ENCODE peak calls at places on chromosomes 1 and 21, in six cellular contexts. H, K, Y, G, X and C are unnamed samples.

GRCh38 chr1:224203243-224204016 is 20.4 kb downstream of the DEGS1 start:
- DNase-seq in G (peak), H (no peak), K (no peak), X (peak), Y (no peak), C (no peak)

GRCh38 chr1:244010191-244010590 is 40.9 kb upstream of the ZBTB18 start:
- DNase-seq in X (no peak), K (no peak), H (no peak), Y (no peak), G (no peak), C (no peak)

GRCh38 chr1:177183801-177184200 is 13.0 kb downstream of the BRINP2 start:
- DNase-seq in Y (no peak), H (no peak), G (no peak), K (no peak), X (no peak), C (no peak)

GRCh38 chr1:206699626-206700025 is 14.9 kb downstream of the MAPKAPK2 start:
- DNase-seq in Y (peak), G (no peak), K (peak), H (no peak), X (no peak), C (no peak)

GRCh38 chr1:230458509-230458908 is 32.4 kb upstream of the PGBD5 start:
- DNase-seq in X (no peak), K (no peak), G (no peak), Y (no peak), H (no peak), C (no peak)

GRCh38 chr1:196933531-196934189 is 9.9 kb upstream of the CFHR2 start:
- DNase-seq in K (peak), X (peak), Y (no peak), H (no peak), G (no peak), C (no peak)

GRCh38 chr1:53736290-53736689 is 2.7 kb downstream of the GLIS1 start:
- DNase-seq in H (no peak), G (no peak), K (no peak), Y (no peak), X (no peak), C (no peak)

GRCh38 chr1:113749402-113749801 is 9.9 kb downstream of the PHTF1 start:
- DNase-seq in H (no peak), X (no peak), Y (no peak), K (peak), G (no peak), C (no peak)

GRCh38 chr1:155648207-155649147 is 38.5 kb downstream of the MSTO1 start:
- DNase-seq in G (no peak), H (peak), X (no peak), Y (peak), K (no peak), C (peak)

GRCh38 chr21:34819357-34819999 is 150.7 kb downstream of the CLIC6 start:
- DNase-seq in X (no peak), Y (no peak), H (no peak), G (no peak), K (no peak), C (no peak)

GRCh38 chr1:190904091-190904695 is 426.5 kb upstream of the BRINP3 start:
- DNase-seq in X (no peak), H (no peak), G (no peak), K (no peak), Y (no peak), C (no peak)

GRCh38 chr21:42746593-42747266 is 93.3 kb downstream of the PDE9A start:
- DNase-seq in X (no peak), Y (no peak), G (no peak), K (no peak), H (no peak), C (no peak)

GRCh38 chr1:196698993-196699392 is 47.1 kb downstream of the CFH start:
- DNase-seq in Y (no peak), K (no peak), G (no peak), X (no peak), H (no peak), C (no peak)

GRCh38 chr1:91885331-91885715 is 628 bp downstream of the TGFBR3 start:
- DNase-seq in H (no peak), Y (no peak), K (peak), G (no peak), X (no peak), C (no peak)

GRCh38 chr1:97277891-97278662 is 556.5 kb downstream of the PTBP2 start:
- DNase-seq in K (no peak), X (no peak), Y (no peak), G (no peak), H (peak), C (no peak)

GRCh38 chr1:117928881-117929339 is 511 bp downstream of the GDAP2 start:
- DNase-seq in H (peak), Y (peak), K (peak), X (peak), G (no peak), C (peak)

GRCh38 chr1:118333601-118334241 is 148.7 kb upstream of the SPAG17 start:
- DNase-seq in Y (no peak), K (no peak), X (no peak), H (no peak), G (no peak), C (no peak)

GRCh38 chr1:53740621-53741105 is 1.7 kb upstream of the GLIS1 start:
- DNase-seq in G (no peak), X (no peak), K (no peak), H (no peak), Y (peak), C (no peak)

DNA sequence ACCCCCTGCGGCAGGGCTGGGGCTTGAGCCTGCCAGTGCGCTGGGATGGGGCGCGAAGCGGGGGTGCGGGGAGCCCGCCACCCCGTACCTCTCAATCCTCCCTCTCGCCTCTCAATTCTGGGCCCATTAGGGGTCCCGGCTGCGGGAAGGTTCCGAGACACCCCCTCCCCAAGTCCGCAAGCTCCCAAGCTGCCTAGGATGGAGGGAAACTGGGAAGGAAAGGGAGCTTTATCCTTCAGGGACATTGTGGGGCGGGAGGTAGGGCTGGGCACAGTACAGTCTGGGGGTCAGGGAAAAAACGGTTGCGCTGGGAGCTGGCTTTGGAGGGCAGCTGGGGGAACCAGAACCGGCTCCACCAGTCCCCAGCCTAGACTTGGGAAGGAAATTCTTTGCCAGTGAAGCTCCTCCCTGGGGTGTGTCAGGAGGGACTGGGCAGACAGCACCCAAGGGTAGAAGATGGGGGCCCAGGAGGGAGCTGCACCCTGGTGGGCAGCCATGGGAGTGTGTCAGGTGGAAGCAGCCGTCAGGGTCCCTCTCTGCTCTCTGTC is 904 bp downstream of the GJB3 start:
- DNase-seq in X (no peak), G (no peak), K (no peak), Y (no peak), H (no peak), C (no peak)
- H3K9ac ChIP-seq in X (no peak), G (no peak), K (no peak), Y (no peak), H (peak), C (peak)

GRCh38 chr1:186239211-186239610 is 135.8 kb downstream of the TPR start:
- DNase-seq in X (no peak), Y (no peak), H (no peak), G (no peak), K (no peak), C (no peak)

GRCh38 chr1:186231861-186232436 is 143.1 kb downstream of the TPR start:
- DNase-seq in Y (no peak), H (no peak), K (no peak), G (no peak), X (no peak), C (no peak)

GRCh38 chr1:186236921-186237320 is 138.1 kb downstream of the TPR start:
- DNase-seq in Y (no peak), G (no peak), X (no peak), K (no peak), H (peak), C (no peak)

GRCh38 chr1:186234976-186235686 is 139.9 kb downstream of the TPR start:
- DNase-seq in G (no peak), H (no peak), K (no peak), X (no peak), Y (no peak), C (no peak)

GRCh38 chr1:186235696-186236095 is 139.4 kb downstream of the TPR start:
- DNase-seq in Y (no peak), X (no peak), G (no peak), K (no peak), H (no peak), C (no peak)
- TF ChIP-seq ZNF274 in Y (no peak), X (no peak), G (no peak), K (no peak), H (no peak), C (no peak)

DNA sequence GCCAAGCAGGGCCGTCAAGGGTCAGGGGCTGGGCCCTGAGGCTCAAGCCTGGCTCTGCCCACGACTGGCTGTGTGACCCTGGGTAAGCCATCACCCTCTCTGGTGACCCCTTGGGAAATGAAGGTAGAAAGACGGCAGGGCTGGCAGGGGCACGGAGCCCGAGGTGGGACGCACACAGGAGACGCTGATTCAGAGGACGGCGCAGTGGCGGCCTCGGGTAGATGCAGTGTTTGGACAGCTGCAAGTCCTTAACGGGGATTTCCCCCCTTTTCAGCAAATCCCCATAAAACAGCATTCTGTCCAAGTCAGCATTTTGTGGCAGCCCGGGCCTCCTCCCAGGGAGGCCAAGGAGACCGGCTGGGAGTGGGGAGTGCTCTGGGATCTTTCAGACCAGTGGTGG is 16.7 kb downstream of the COL8A2 start:
- DNase-seq in H (no peak), G (no peak), X (no peak), Y (no peak), K (no peak), C (no peak)
- H3K9ac ChIP-seq in H (no peak), G (no peak), X (no peak), Y (no peak), K (no peak), C (no peak)

DNA sequence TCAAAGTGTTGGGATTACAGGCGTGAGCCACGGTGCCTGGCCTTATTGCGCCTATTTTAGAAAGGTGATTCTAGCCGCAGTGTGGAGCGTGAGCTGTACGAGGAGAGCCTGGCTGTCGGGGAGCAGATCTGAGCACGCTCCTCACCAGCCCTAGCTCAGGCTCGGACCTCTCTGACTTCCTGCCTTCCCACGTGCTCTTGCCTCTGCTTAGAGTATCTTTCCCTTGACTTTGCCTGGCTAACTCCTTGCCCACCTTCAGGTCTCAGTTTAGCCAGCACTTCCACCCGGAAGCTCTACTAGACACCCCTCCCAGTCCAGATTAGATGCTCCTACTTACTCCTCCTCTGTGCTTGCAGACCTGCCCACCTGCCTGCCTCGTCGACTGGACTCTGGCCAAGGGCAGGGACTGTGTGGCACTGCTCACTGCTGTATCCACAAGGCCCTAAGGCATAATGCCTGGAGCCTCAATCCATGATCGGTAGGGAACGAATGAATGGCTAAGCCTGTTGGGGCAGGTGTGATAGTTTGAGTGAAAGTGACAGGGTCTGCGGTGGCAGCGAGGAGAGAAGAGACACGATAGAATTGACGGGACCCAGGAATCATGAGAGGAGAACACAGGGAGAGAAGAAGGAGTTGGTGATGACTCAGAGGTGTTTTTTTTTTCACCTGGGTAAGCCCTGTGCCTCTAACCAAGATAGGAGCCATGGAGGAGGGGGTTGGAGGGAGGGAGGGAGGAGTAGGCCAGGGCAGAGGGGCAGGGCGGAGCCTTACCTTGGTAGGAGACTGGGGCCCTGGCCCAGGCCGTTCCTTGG is 28.1 kb upstream of the WASF2 start:
- DNase-seq in K (peak), G (no peak), H (no peak), Y (no peak), X (no peak), C (no peak)
- TF ChIP-seq ZNF274 in K (no peak), G (no peak), H (no peak), Y (peak), X (no peak), C (no peak)

DNA sequence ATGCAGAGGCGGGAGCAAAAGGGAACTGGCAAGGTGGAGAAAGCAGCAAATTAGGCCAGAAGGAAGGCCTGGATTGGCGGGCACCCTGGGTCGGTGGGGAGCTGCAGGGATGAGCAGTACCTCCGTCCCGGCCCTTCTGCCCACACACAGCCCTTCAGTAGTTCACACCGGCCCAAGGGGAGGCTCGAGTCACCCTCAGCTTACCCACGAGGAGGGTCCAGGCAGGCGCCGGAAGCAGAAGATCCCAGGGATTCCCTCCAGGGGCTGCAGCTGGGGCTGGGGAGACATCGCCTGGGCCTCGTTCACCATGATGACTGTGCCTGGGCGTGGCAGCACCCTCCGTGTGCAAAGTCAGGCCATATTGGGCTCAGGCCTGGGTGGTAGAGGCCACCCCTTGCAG is 190.0 kb downstream of the PRDM16 start:
- DNase-seq in G (no peak), H (no peak), Y (no peak), X (no peak), K (no peak), C (no peak)
- H3K9ac ChIP-seq in G (no peak), H (no peak), Y (no peak), X (no peak), K (no peak), C (no peak)

DNA sequence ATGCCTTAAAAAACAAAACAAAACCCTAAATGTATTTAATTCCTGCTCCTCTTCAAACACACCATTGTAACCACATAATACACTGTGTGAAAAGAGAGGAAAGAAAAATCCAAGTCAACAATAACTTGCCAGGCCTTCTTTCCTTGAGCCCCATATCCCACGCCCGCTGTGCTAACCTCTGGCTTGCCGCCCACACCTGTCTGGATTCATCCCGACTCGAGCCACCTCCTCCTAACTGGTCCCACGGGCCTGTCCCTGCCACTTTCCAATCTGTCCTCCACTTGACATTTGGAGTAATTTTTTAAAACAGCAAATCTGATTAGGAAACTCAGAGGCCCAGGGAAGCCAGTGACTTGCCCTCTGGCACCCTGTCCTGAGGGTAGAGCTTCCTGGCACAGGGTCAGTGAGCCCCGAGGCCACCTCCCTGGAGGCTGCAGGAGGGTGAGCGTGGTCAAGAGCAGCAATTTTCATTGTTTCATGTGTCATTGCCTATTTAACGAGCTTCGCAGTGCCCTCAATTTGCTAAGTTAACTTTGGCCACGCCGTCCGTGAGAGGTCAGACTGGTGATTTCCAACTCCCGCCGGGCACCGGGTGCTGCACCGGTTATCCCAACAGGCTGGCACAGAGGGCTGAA is 54.1 kb downstream of the B3GALT5 start:
- DNase-seq in Y (no peak), X (no peak), G (no peak), K (no peak), H (no peak), C (no peak)
- TF ChIP-seq ZNF274 in Y (no peak), X (no peak), G (no peak), K (no peak), H (no peak), C (no peak)

DNA sequence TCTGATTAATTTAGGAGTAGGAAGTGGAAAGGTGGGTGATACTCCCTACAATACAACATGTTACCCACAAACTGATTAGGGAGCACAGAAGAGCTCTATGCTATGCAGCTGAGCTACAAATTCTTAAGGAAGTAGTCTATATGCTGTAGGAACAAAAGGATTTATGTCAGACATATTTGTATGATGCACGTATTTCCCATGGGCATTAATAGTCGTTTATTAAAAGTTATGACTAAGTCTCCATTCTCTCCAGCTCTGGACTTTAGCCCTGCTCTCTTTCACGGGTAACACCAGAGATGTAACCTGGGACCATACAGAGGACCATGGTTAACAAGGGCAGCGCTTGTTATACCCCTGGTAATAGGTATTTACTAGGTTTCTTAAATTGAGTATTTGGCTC is 168.2 kb upstream of the C1orf105 start:
- DNase-seq in K (no peak), G (no peak), X (no peak), Y (no peak), H (no peak), C (no peak)
- H3K9ac ChIP-seq in K (no peak), G (no peak), X (no peak), Y (no peak), H (no peak), C (no peak)

DNA sequence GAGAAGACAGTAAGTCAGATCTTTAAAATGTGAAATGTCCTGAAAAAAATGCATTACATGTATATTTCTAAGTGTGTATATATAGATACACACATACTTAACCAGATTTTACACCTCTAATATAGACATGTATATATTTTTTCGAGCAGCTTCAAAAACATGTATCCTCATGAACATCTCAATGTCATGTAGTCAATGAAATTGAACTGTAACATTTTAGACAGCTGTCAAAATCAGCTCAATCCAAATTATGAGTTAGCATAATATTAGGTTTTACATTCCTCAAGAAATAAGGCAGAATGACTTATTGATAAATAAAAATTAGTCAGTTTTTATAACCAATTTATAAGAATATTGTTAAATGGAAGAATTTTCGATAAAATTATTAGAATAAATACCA is 665.7 kb downstream of the BRINP3 start:
- DNase-seq in G (no peak), H (no peak), Y (no peak), X (no peak), K (no peak), C (no peak)
- TF ChIP-seq ZNF274 in G (no peak), H (no peak), Y (no peak), X (no peak), K (no peak), C (no peak)